ENCODE peak calls at places on chromosomes 4 and X, in four cellular contexts. G is K562, I is HCT116, B is HepG2. D is an unnamed sample.

GRCh38 chr4:85779165-85779564 is 304.2 kb downstream of the ARHGAP24 start:
- DNase-seq in G (no peak), B (no peak), I (no peak), D (no peak)

GRCh38 chr4:84750260-84750955 is 167.5 kb downstream of the CDS1 start:
- DNase-seq in B (peak; percentile 27), G (peak; percentile 40), I (peak; percentile 12), D (peak; percentile 24)

GRCh38 chr4:72679666-72680065 is 110.6 kb upstream of the ADAMTS3 start:
- DNase-seq in B (no peak), I (no peak), G (no peak), D (no peak)

GRCh38 chr4:73608677-73609594 is 11.3 kb downstream of the RASSF6 start:
- DNase-seq in B (peak; percentile 81), I (no peak), G (no peak), D (no peak)

GRCh38 chr4:6909970-6910339 is 329 bp downstream of the TBC1D14 start:
- DNase-seq in I (no peak), B (no peak), G (no peak), D (no peak)

GRCh38 chr4:27154706-27155105 is 294.1 kb downstream of the STIM2 start:
- DNase-seq in G (no peak), B (no peak), I (no peak), D (no peak)

GRCh38 chrX:108307408-108308085 is 130.7 kb downstream of the COL4A6 start:
- DNase-seq in I (no peak), B (peak; percentile 78), G (no peak), D (no peak)

GRCh38 chr4:124111922-124112321 is 600.6 kb downstream of the ANKRD50 start:
- DNase-seq in G (no peak), I (peak; percentile 59), B (peak; percentile 55), D (peak; percentile 42)

GRCh38 chrX:24643116-24643515 is 4.0 kb downstream of the PCYT1B start:
- DNase-seq in G (peak; percentile 14), I (no peak), B (no peak), D (no peak)

GRCh38 chrX:71652405-71652804 is 14.9 kb upstream of the LOC101059915 start:
- DNase-seq in B (peak; percentile 31), I (peak; percentile 23), G (peak; percentile 42), D (peak; percentile 47)

GRCh38 chr4:15117270-15117946 is 115.1 kb downstream of the CPEB2 start:
- DNase-seq in I (no peak), G (no peak), B (no peak), D (no peak)

GRCh38 chr4:54277691-54278090 is 48.6 kb downstream of the PDGFRA start:
- DNase-seq in G (no peak), B (no peak), I (no peak), D (no peak)

GRCh38 chr4:88991746-88992145 is 65.2 kb downstream of the FAM13A start:
- DNase-seq in G (no peak), B (no peak), I (no peak), D (no peak)

GRCh38 chrX:156004740-156005139 is 7.2 kb downstream of the IL9R start:
- DNase-seq in I (no peak), B (no peak), G (no peak), D (no peak)
- H3K9me3 ChIP-seq in I (no peaks in the 10 kb centered on the region), B (no peaks in the 10 kb centered on the region), G (no peaks in the 10 kb centered on the region), D (no peaks in the 10 kb centered on the region)

GRCh38 chr4:1235381-1236102 is 13.4 kb downstream of the CTBP1 start:
- DNase-seq in B (no peak), I (no peak), G (no peak), D (no peak)

GRCh38 chr4:1232661-1233621 is 16.0 kb downstream of the CTBP1 start:
- DNase-seq in I (no peak), G (no peak), B (no peak), D (no peak)

GRCh38 chr4:1234296-1234695 is 14.6 kb downstream of the CTBP1 start:
- DNase-seq in I (no peak), G (no peak), B (no peak), D (no peak)

GRCh38 chr4:1234811-1235292 is 14.1 kb downstream of the CTBP1 start:
- DNase-seq in G (no peak), I (no peak), B (no peak), D (no peak)

GRCh38 chr4:1233641-1234277 is 15.2 kb downstream of the CTBP1 start:
- DNase-seq in G (no peak), I (no peak), B (no peak), D (no peak)
- TF ChIP-seq TCF7L2 in G (no peak), I (no peak), B (no peak), D (no peak)

GRCh38 chrX:154366666-154367055 is 7.8 kb downstream of the FLNA start:
- DNase-seq in G (no peak), I (no peak), B (no peak), D (no peak)

GRCh38 chrX:154365997-154366665 is 8.3 kb downstream of the FLNA start:
- DNase-seq in G (no peak), B (no peak), I (no peak), D (no peak)

GRCh38 chrX:154362085-154362742 is 12.2 kb downstream of the FLNA start:
- DNase-seq in G (no peak), I (no peak), B (no peak), D (no peak)

GRCh38 chrX:154365052-154365600 is 9.3 kb downstream of the FLNA start:
- DNase-seq in G (no peak), B (no peak), I (no peak), D (no peak)

GRCh38 chrX:154363706-154364439 is 10.6 kb downstream of the FLNA start:
- DNase-seq in B (no peak), G (no peak), I (no peak), D (no peak)
- H3K9me3 ChIP-seq in B (no peaks in the 10 kb centered on the region), G (no peaks in the 10 kb centered on the region), I (no peaks in the 10 kb centered on the region), D (no peaks in the 10 kb centered on the region)

GRCh38 chr4:48449151-48449550 is 34.0 kb upstream of the SLC10A4 start:
- DNase-seq in I (no peak), G (no peak), B (peak; percentile 11), D (no peak)
- TF ChIP-seq TCF7L2 in I (no peak), G (no peak), B (no peak), D (no peak)

GRCh38 chr4:169741569-169741968 is 16.2 kb downstream of the HPF1 start:
- DNase-seq in G (no peak), I (no peak), B (no peak), D (no peak)
- H3K9me3 ChIP-seq in G (no peaks in the 10 kb centered on the region), I (no peaks in the 10 kb centered on the region), B (no peaks in the 10 kb centered on the region), D (no peaks in the 10 kb centered on the region)

GRCh38 chr4:56552273-56552672 is 46.7 kb downstream of the ARL9 start:
- DNase-seq in G (no peak), I (no peak), B (no peak), D (no peak)

GRCh38 chr4:56550642-56551041 is 45.1 kb downstream of the ARL9 start:
- DNase-seq in B (no peak), I (no peak), G (no peak), D (no peak)

GRCh38 chr4:56551516-56551915 is 45.9 kb downstream of the ARL9 start:
- DNase-seq in G (no peak), I (no peak), B (no peak), D (no peak)
- TF ChIP-seq TCF7L2 in G (no peak), I (no peak), B (no peak), D (no peak)

GRCh38 chrX:153029875-153030274 is 26.4 kb upstream of the PNMA3 start:
- DNase-seq in G (no peak), I (no peak), B (no peak), D (no peak)

GRCh38 chrX:153029162-153029561 is 27.1 kb upstream of the PNMA3 start:
- DNase-seq in G (no peak), I (no peak), B (no peak), D (no peak)

GRCh38 chrX:153032397-153033118 is 23.7 kb upstream of the PNMA3 start:
- DNase-seq in I (peak; percentile 21), G (peak; percentile 75), B (peak; percentile 21), D (no peak)

GRCh38 chrX:153030801-153031200 is 25.5 kb upstream of the PNMA3 start:
- DNase-seq in G (no peak), B (no peak), I (no peak), D (no peak)
- H3K9me3 ChIP-seq in G (peaks cover 2% of the 10 kb centered on the region), B (no peaks in the 10 kb centered on the region), I (no peaks in the 10 kb centered on the region), D (no peaks in the 10 kb centered on the region)

GRCh38 chr4:19227701-19228100 is 1024.0 kb upstream of the SLIT2 start:
- DNase-seq in I (no peak), G (no peak), B (no peak), D (no peak)

DNA sequence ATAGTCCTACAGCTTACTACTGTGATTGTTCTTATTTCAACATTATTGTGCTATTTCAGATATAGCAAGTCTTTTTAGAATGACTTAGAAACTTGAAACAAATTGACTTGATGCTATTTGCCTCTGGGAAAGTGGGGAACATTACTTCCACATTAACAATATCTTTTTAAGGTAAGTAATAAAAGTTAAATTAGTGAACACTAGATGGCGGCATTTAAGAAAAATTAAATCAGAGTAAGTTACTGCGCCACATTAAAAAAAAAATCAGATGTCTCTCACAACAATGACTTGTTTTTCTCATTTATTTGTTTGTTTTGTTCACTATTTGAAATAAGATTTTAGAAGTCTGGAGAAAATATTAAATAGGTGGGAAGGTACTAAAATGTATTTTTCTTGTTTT is 1026.9 kb upstream of the SLIT2 start:
- DNase-seq in G (no peak), I (peak; percentile 16), B (no peak), D (no peak)
- TF ChIP-seq TCF7L2 in G (no peak), I (no peak), B (no peak), D (no peak)